ENCODE peak calls at places on chromosomes 12 and 14, in five cellular contexts. F is Daoy, R is DMS153, M is AG09309, H is Right ventricle myocardium superior. C is an unnamed sample.

GRCh38 chr12:58030566-58031279 is 89.4 kb downstream of the ATP23 start:
- DNase-seq in F (peak; percentile 17), R (no peak), M (peak; percentile 1), H (no peak), C (no peak)

GRCh38 chr14:65170768-65171251 is 68.5 kb upstream of the MAX start:
- DNase-seq in F (peak; percentile 69), R (no peak), M (peak; percentile 72), H (no peak), C (no peak)

GRCh38 chr12:108305520-108305919 is 33.6 kb downstream of the CMKLR1 start:
- DNase-seq in F (peak; percentile 96), R (no peak), M (peak; percentile 93), H (peak; percentile 94), C (no peak)

GRCh38 chr12:62214847-62215246 is 45.4 kb upstream of the USP15 start:
- DNase-seq in F (no peak), R (no peak), M (no peak), H (no peak), C (no peak)

GRCh38 chr12:104494816-104495158 is 38.0 kb downstream of the CHST11 start:
- DNase-seq in F (no peak), R (no peak), M (no peak), H (no peak), C (no peak)

GRCh38 chr14:70999117-70999516 is 91.9 kb downstream of the PCNX1 start:
- DNase-seq in F (no peak), R (no peak), M (no peak), H (no peak), C (no peak)

GRCh38 chr12:121866331-121866730 is 7.7 kb upstream of the HPD start:
- DNase-seq in F (no peak), R (no peak), M (no peak), H (no peak), C (no peak)

GRCh38 chr12:52245259-52245961 is 12.4 kb downstream of the KRT7 start:
- DNase-seq in F (no peak), R (peak; percentile 41), M (no peak), H (no peak), C (no peak)

GRCh38 chr14:35963209-35963608 is 137.1 kb downstream of the BRMS1L start:
- DNase-seq in F (peak; percentile 11), R (no peak), M (no peak), H (no peak), C (no peak)

GRCh38 chr12:2553388-2554126 is 241.2 kb upstream of the FKBP4 start:
- DNase-seq in F (peak; percentile 53), R (no peak), M (no peak), H (no peak), C (no peak)

GRCh38 chr12:25110260-25110659 is 84.7 kb downstream of the DNAI7 start:
- DNase-seq in F (no peak), R (no peak), M (no peak), H (no peak), C (no peak)

GRCh38 chr12:5723071-5723470 is 222.0 kb downstream of the ANO2 start:
- DNase-seq in F (no peak), R (no peak), M (no peak), H (no peak), C (no peak)

GRCh38 chr12:47124451-47124850 is 44.7 kb upstream of the AMIGO2 start:
- DNase-seq in F (no peak), R (no peak), M (no peak), H (no peak), C (no peak)

GRCh38 chr14:22824711-22825359 is 4.9 kb upstream of the MRPL52 start:
- DNase-seq in F (peak; percentile 95), R (no peak), M (peak; percentile 81), H (no peak), C (no peak)

GRCh38 chr14:35632276-35633071 is 98.5 kb downstream of the INSM2 start:
- DNase-seq in F (no peak), R (no peak), M (no peak), H (no peak), C (no peak)

GRCh38 chr14:38357557-38357956 is 101.7 kb upstream of the CLEC14A start:
- DNase-seq in F (no peak), R (no peak), M (peak; percentile 63), H (no peak), C (no peak)

GRCh38 chr12:67357726-67358125 is 88.6 kb downstream of the CAND1 start:
- DNase-seq in F (no peak), R (no peak), M (no peak), H (no peak), C (no peak)

GRCh38 chr14:102590667-102591099 is 1.8 kb upstream of the RCOR1 start:
- DNase-seq in F (peak; percentile 66), R (no peak), M (no peak), H (peak; percentile 64), C (no peak)

GRCh38 chr14:32078794-32079663 is 1.9 kb downstream of the ARHGAP5 start:
- DNase-seq in F (peak; percentile 33), R (no peak), M (no peak), H (no peak), C (no peak)

GRCh38 chr12:108802666-108803036 is 54.7 kb downstream of the SSH1 start:
- DNase-seq in F (no peak), R (no peak), M (no peak), H (no peak), C (no peak)

GRCh38 chr12:108568653-108569154 is 6.3 kb downstream of the ISCU start:
- DNase-seq in F (no peak), R (peak; percentile 43), M (no peak), H (no peak), C (peak; percentile 88)

GRCh38 chr14:30053103-30053502 is 125.5 kb upstream of the PRKD1 start:
- DNase-seq in F (no peak), R (no peak), M (no peak), H (no peak), C (no peak)